ENCODE peak calls at places on chromosomes 6 and 20, in five cellular contexts. O is A549, H is H1, U is K562, M is HepG2. L is an unnamed sample. For H3K4me1, the result is how much of the 10 kb centered on the place peaks cover.

GRCh38 chr20:60749804-60750602 is 502.1 kb upstream of the CDH4 start:
- DNase-seq in O (no peak), H (peak), U (peak), M (no peak), L (no peak)

GRCh38 chr6:7691675-7692452 is 34.0 kb upstream of the BMP6 start:
- DNase-seq in O (peak), H (no peak), U (peak), M (peak), L (peak)

GRCh38 chr6:31690231-31691077 is 9.6 kb upstream of the LY6G5C start:
- DNase-seq in O (no peak), H (no peak), U (peak), M (no peak), L (peak)

GRCh38 chr6:85920782-85921181 is 278.1 kb upstream of the SYNCRIP start:
- DNase-seq in O (no peak), H (no peak), U (no peak), M (no peak), L (no peak)

GRCh38 chr20:35369804-35370203 is 42.0 kb downstream of the UQCC1 start:
- DNase-seq in O (no peak), H (no peak), U (no peak), M (peak), L (no peak)

GRCh38 chr20:9660236-9660868 is 146.0 kb downstream of the LAMP5 start:
- DNase-seq in O (no peak), H (peak), U (peak), M (peak), L (peak)

GRCh38 chr6:163602851-163603250 is 188.3 kb downstream of the QKI start:
- DNase-seq in O (no peak), H (no peak), U (no peak), M (no peak), L (no peak)

GRCh38 chr20:36070451-36070850 is 84.1 kb upstream of the EPB41L1 start:
- DNase-seq in O (no peak), H (peak), U (no peak), M (peak), L (no peak)

GRCh38 chr6:49384913-49385312 is 78.1 kb downstream of the MMUT start:
- DNase-seq in O (no peak), H (no peak), U (no peak), M (no peak), L (no peak)

GRCh38 chr20:44843863-44844262 is 33.5 kb upstream of the RIMS4 start:
- DNase-seq in O (no peak), H (peak), U (no peak), M (no peak), L (no peak)

GRCh38 chr6:11324453-11325023 is 92.1 kb upstream of the NEDD9 start:
- DNase-seq in O (no peak), H (no peak), U (no peak), M (no peak), L (no peak)

GRCh38 chr6:105015482-105015881 is 58.6 kb downstream of the LIN28B start:
- DNase-seq in O (no peak), H (no peak), U (no peak), M (no peak), L (no peak)

GRCh38 chr6:41426888-41427641 is 91.7 kb downstream of the NCR2 start:
- DNase-seq in O (no peak), H (peak), U (no peak), M (no peak), L (no peak)

GRCh38 chr6:111624391-111625098 is 18.9 kb upstream of the TRAF3IP2 start:
- DNase-seq in O (no peak), H (no peak), U (no peak), M (no peak), L (no peak)

GRCh38 chr6:22926613-22927348 is 357.4 kb downstream of the HDGFL1 start:
- DNase-seq in O (no peak), H (no peak), U (no peak), M (no peak), L (peak)

GRCh38 chr6:134539865-134540323 is 222.0 kb upstream of the SGK1 start:
- DNase-seq in O (no peak), H (no peak), U (no peak), M (no peak), L (no peak)

GRCh38 chr6:110447761-110448160 is 28.7 kb downstream of the SLC22A16 start:
- DNase-seq in O (no peak), H (no peak), U (no peak), M (no peak), L (no peak)

GRCh38 chr6:89048985-89049384 is 31.6 kb upstream of the PNRC1 start:
- DNase-seq in O (no peak), H (no peak), U (no peak), M (no peak), L (no peak)

GRCh38 chr6:11279213-11279780 is 46.8 kb upstream of the NEDD9 start:
- DNase-seq in O (no peak), H (no peak), U (no peak), M (no peak), L (no peak)

GRCh38 chr20:51542894-51543788 is 622 bp upstream of the NFATC2 start:
- DNase-seq in O (no peak), H (no peak), U (no peak), M (no peak), L (no peak)

GRCh38 chr6:113190170-113190569 is 667.0 kb upstream of the MARCKS start:
- DNase-seq in O (no peak), H (no peak), U (no peak), M (no peak), L (no peak)

GRCh38 chr6:6845603-6846002 is 257.1 kb downstream of the LY86 start:
- DNase-seq in O (no peak), H (no peak), U (no peak), M (no peak), L (no peak)

GRCh38 chr20:51272392-51272791 is 249.5 kb upstream of the KCNG1 start:
- DNase-seq in O (no peak), H (no peak), U (no peak), M (no peak), L (no peak)

GRCh38 chr6:148367418-148368024 is 24.9 kb downstream of the SASH1 start:
- DNase-seq in O (no peak), H (no peak), U (no peak), M (no peak), L (peak)

GRCh38 chr6:7818480-7819165 is 92.0 kb downstream of the TXNDC5 start:
- DNase-seq in O (no peak), H (no peak), U (no peak), M (no peak), L (peak)

GRCh38 chr6:107657755-107658461 is 166.2 kb downstream of the SCML4 start:
- DNase-seq in O (no peak), H (no peak), U (no peak), M (no peak), L (peak)

GRCh38 chr6:45109551-45109950 is 218.6 kb upstream of the RUNX2 start:
- DNase-seq in O (no peak), H (no peak), U (no peak), M (no peak), L (no peak)

GRCh38 chr6:45116714-45117410 is 211.3 kb upstream of the RUNX2 start:
- DNase-seq in O (no peak), H (no peak), U (no peak), M (no peak), L (peak)

GRCh38 chr6:45115696-45116095 is 212.4 kb upstream of the RUNX2 start:
- DNase-seq in O (no peak), H (no peak), U (no peak), M (no peak), L (peak)

GRCh38 chr6:45112711-45113110 is 215.4 kb upstream of the RUNX2 start:
- DNase-seq in O (no peak), H (no peak), U (no peak), M (no peak), L (no peak)
- TF ChIP-seq JUN in O (no peak), H (no peak), U (no peak), M (no peak), L (no peak)

GRCh38 chr6:37131960-37132253 is 38.0 kb upstream of the PIM1 start:
- DNase-seq in O (no peak), H (no peak), U (no peak), M (no peak), L (no peak)
- H3K4me1 ChIP-seq in O (half or more), H (under half), U (under half), M (half or more), L (under half)

DNA sequence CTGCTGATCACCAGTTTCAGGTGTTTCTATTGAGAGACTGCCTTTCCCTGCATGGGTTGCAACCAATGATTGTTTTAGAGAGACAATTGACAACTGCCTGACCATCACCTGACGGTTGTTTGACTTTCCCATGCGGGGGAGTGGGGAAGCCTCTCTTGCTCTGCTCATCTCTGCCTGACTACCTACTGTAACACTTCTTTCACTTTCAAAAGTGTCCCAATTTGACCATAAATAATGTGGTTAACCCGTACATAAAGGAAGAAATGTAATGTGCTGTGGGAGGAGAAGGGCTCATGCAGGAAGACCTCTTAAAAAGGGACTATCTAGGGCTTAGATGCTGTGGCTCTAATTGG is 122.0 kb upstream of the PHACTR1 start:
- DNase-seq in O (no peak), H (no peak), U (no peak), M (no peak), L (no peak)
- H3K4me2 ChIP-seq in O (no peak), H (no peak), U (peak), M (peak), L (no peak)

GRCh38 chr6:27139753-27140522 is 107.6 kb upstream of the PRSS16 start:
- DNase-seq in O (no peak), H (peak), U (peak), M (no peak), L (peak)
- TF ChIP-seq JUN in O (no peak), H (no peak), U (no peak), M (no peak), L (no peak)

GRCh38 chr20:32636278-32636677 is 37.5 kb downstream of the C20orf203 start:
- DNase-seq in O (no peak), H (no peak), U (no peak), M (no peak), L (no peak)

GRCh38 chr20:32635764-32636163 is 38.0 kb downstream of the C20orf203 start:
- DNase-seq in O (no peak), H (no peak), U (no peak), M (no peak), L (no peak)

GRCh38 chr20:32637311-32637710 is 36.4 kb downstream of the C20orf203 start:
- DNase-seq in O (no peak), H (no peak), U (no peak), M (no peak), L (no peak)

GRCh38 chr20:32637738-32638137 is 36.0 kb downstream of the C20orf203 start:
- DNase-seq in O (no peak), H (no peak), U (no peak), M (no peak), L (no peak)

GRCh38 chr20:32636821-32637220 is 36.9 kb downstream of the C20orf203 start:
- DNase-seq in O (no peak), H (no peak), U (no peak), M (no peak), L (no peak)
- H3K4me1 ChIP-seq in O (under half), H (under half), U (under half), M (under half), L (under half)

GRCh38 chr6:20263059-20263458 is 50.8 kb upstream of the MBOAT1 start:
- DNase-seq in O (no peak), H (no peak), U (no peak), M (no peak), L (no peak)

GRCh38 chr6:20261685-20262084 is 49.4 kb upstream of the MBOAT1 start:
- DNase-seq in O (no peak), H (no peak), U (no peak), M (no peak), L (no peak)

GRCh38 chr6:20255428-20255827 is 43.2 kb upstream of the MBOAT1 start:
- DNase-seq in O (no peak), H (no peak), U (no peak), M (no peak), L (no peak)

GRCh38 chr6:20259316-20260049 is 47.2 kb upstream of the MBOAT1 start:
- DNase-seq in O (no peak), H (no peak), U (no peak), M (no peak), L (no peak)

GRCh38 chr6:20260360-20260759 is 48.1 kb upstream of the MBOAT1 start:
- DNase-seq in O (no peak), H (no peak), U (no peak), M (no peak), L (no peak)
- H3K4me2 ChIP-seq in O (no peak), H (no peak), U (no peak), M (no peak), L (no peak)

DNA sequence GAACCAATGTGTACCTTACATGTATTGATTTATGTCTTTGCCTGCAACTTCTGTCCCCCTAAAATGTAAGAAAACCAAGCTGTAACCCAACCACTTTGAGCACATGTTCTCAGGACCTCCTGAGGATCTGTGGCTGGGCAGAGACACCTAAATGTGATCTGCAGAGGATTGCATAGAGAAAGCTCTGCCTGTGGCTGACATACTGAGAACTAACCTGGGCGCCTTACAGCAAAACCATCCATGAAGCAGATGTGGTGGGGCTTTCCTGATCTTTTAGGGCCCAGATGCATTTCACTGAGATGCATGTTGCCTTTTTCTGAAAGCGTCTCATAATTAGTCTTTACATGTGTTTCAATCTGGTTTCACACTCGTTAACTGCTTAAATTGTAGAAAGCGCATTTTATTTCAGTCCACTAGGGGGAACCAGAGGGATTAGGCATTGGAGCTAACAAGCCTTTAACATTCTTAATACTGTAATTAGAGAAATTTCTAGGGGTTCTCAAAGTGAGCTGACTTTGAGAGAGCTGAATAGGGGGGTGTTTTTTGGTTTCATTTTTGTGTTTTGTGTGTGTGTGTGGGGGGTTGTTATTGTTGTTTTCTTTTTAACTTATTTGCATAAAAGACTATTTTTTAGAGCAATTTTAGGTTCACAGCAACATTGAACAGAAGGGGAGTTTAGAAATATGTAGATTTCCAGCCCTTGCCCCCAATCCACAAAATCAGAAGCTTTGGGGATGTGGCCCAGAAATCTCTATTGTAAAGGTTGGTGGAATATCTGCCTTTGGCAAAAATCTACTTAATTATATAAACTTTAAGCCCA is 50.9 kb upstream of the FAM184A start:
- DNase-seq in O (peak), H (peak), U (peak), M (peak), L (peak)
- TF ChIP-seq JUN in O (no peak), H (no peak), U (no peak), M (no peak), L (no peak)

GRCh38 chr6:122612838-122613237 is 2.6 kb downstream of the PKIB start:
- DNase-seq in O (no peak), H (no peak), U (no peak), M (no peak), L (no peak)
- H3K4me1 ChIP-seq in O (under half), H (under half), U (under half), M (under half), L (under half)

L was measured in endothelial cell of umbilical vein.